ENCODE peak calls at places on chromosomes 2 and 18, in seven cellular contexts. I, O, N, J, X, L and A are unnamed samples.

GRCh38 chr2:204892506-204893255 is 347.4 kb downstream of the PARD3B start:
- DNase-seq in I (no peak), O (no peak), N (no peak), J (no peak), X (no peak), L (peak; percentile 24), A (peak; percentile 64)

GRCh38 chr18:25862881-25863600 is 227.4 kb downstream of the SS18 start:
- DNase-seq in I (no peak), O (no peak), N (no peak), J (no peak), X (no peak), L (no peak), A (peak; percentile 40)

GRCh38 chr2:205235434-205235833 is 446.9 kb upstream of the NRP2 start:
- DNase-seq in I (no peak), O (no peak), N (no peak), J (peak; percentile 2), X (no peak), L (peak; percentile 75), A (no peak)

GRCh38 chr18:57833441-57834101 is 30.5 kb upstream of the ATP8B1 start:
- DNase-seq in I (no peak), O (no peak), N (no peak), J (no peak), X (peak; percentile 6), L (peak; percentile 23), A (peak; percentile 41)

GRCh38 chr2:120825370-120826259 is 89.9 kb downstream of the GLI2 start:
- DNase-seq in I (no peak), O (peak; percentile 67), N (no peak), J (no peak), X (no peak), L (no peak), A (peak; percentile 85)

GRCh38 chr18:38318416-38318815 is 752.8 kb upstream of the CELF4 start:
- DNase-seq in I (no peak), O (no peak), N (no peak), J (no peak), X (no peak), L (no peak), A (no peak)

GRCh38 chr18:78995740-78996395 is 16.2 kb downstream of the SALL3 start:
- DNase-seq in I (no peak), O (no peak), N (no peak), J (no peak), X (no peak), L (no peak), A (no peak)

GRCh38 chr18:29540548-29540947 is 1363.6 kb upstream of the CDH2 start:
- DNase-seq in I (no peak), O (no peak), N (no peak), J (no peak), X (no peak), L (no peak), A (no peak)

GRCh38 chr2:68196120-68196716 is 38.5 kb downstream of the PNO1 start:
- DNase-seq in I (no peak), O (no peak), N (no peak), J (no peak), X (peak; percentile 50), L (peak; percentile 76), A (peak; percentile 79)

GRCh38 chr2:133492719-133493366 is 75.4 kb downstream of the NCKAP5 start:
- DNase-seq in I (no peak), O (no peak), N (no peak), J (no peak), X (no peak), L (no peak), A (no peak)

GRCh38 chr2:154439156-154439555 is 259.3 kb upstream of the KCNJ3 start:
- DNase-seq in I (no peak), O (no peak), N (no peak), J (no peak), X (no peak), L (peak; percentile 14), A (peak; percentile 3)

GRCh38 chr2:199798881-199799580 is 52.0 kb downstream of the FTCDNL1 start:
- DNase-seq in I (no peak), O (no peak), N (no peak), J (no peak), X (no peak), L (no peak), A (peak; percentile 53)

GRCh38 chr2:88626171-88627054 is 851 bp downstream of the EIF2AK3 start:
- DNase-seq in I (peak; percentile 45), O (peak; percentile 73), N (peak; percentile 29), J (no peak), X (peak; percentile 69), L (peak; percentile 25), A (peak; percentile 58)

GRCh38 chr2:232776435-232776834 is at the start of gene KCNJ13:
- DNase-seq in I (no peak), O (peak; percentile 69), N (peak; percentile 73), J (no peak), X (peak; percentile 90), L (peak; percentile 3), A (no peak)

GRCh38 chr2:173759959-173760358 is 205.2 kb downstream of the SP3 start:
- DNase-seq in I (no peak), O (no peak), N (no peak), J (no peak), X (no peak), L (no peak), A (no peak)

GRCh38 chr2:85744771-85745601 is 8.8 kb upstream of the ATOH8 start:
- DNase-seq in I (no peak), O (no peak), N (no peak), J (no peak), X (peak; percentile 20), L (no peak), A (peak; percentile 75)

GRCh38 chr2:71560286-71561011 is 107.1 kb downstream of the DYSF start:
- DNase-seq in I (no peak), O (no peak), N (no peak), J (no peak), X (no peak), L (no peak), A (no peak)

GRCh38 chr2:67974564-67975430 is 88.0 kb downstream of the C1D start:
- DNase-seq in I (no peak), O (no peak), N (no peak), J (no peak), X (no peak), L (peak; percentile 38), A (no peak)

GRCh38 chr2:83106853-83107252 is 1352.2 kb downstream of the SUCLG1 start:
- DNase-seq in I (no peak), O (no peak), N (no peak), J (no peak), X (no peak), L (no peak), A (no peak)

GRCh38 chr2:83103602-83104001 is 1355.5 kb downstream of the SUCLG1 start:
- DNase-seq in I (no peak), O (no peak), N (no peak), J (no peak), X (no peak), L (peak; percentile 84), A (peak; percentile 90)

DNA sequence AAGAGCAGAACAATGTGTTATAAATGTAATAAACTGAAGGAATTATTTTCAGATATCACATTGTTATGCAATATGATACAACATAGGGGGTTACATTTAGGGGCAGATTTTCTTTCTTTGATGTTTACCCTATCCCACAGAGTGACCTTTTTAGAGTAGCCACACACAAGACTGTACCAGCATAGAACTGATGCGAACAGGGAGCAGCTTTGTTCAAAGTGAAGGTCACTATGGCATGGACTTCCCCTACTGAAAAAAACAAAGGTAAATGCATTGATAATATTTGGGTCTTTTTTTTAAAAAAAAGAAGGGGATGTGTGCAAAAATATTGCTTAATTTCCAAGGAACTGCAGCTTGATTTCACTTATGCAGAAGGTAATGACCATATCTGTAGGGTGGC is 1354.9 kb downstream of the SUCLG1 start:
- DNase-seq in I (no peak), O (no peak), N (no peak), J (no peak), X (no peak), L (no peak), A (no peak)
- H3K9ac ChIP-seq in I (no peak overlapping the region), O (no peak overlapping the region), N (no peak overlapping the region), J (no peak overlapping the region), X (no peak overlapping the region), L (no peak overlapping the region), A (peak overlapping the region; percentile 50)

DNA sequence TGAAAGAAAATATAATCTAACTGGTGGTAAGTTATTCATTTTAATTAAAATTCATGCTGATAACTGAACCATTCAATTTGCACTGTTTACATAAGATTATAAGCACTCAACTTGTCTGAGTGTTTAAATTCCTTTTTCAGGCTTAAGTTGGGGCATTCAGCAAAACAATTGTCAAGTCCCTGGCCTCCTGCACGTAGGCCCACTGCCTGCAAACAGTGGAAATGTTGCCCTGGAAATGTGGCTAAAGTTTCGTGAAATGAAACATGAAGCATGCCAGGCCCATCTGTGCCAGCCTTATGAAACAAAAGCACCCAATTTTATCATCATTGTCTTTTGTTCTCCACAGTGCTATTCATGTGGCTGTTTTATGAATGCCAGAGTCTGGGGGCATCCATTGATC is 163.7 kb downstream of the PTGR3 start:
- DNase-seq in I (no peak), O (no peak), N (no peak), J (no peak), X (no peak), L (no peak), A (no peak)
- H3K9ac ChIP-seq in I (no peak overlapping the region), O (no peak overlapping the region), N (no peak overlapping the region), J (no peak overlapping the region), X (no peak overlapping the region), L (no peak overlapping the region), A (no peak overlapping the region)

GRCh38 chr2:160430001-160430344 is 63.6 kb downstream of the RBMS1 start:
- DNase-seq in I (no peak), O (no peak), N (no peak), J (no peak), X (no peak), L (no peak), A (no peak)
- H3K9ac ChIP-seq in I (no peak overlapping the region), O (no peak overlapping the region), N (no peak overlapping the region), J (no peak overlapping the region), X (no peak overlapping the region), L (no peak overlapping the region), A (no peak overlapping the region)

GRCh38 chr2:47334356-47335136 is 68.4 kb upstream of the MSH2 start:
- DNase-seq in I (peak; percentile 84), O (peak; percentile 82), N (peak; percentile 53), J (no peak), X (peak; percentile 73), L (no peak), A (no peak)
- H3K9ac ChIP-seq in I (no peak overlapping the region), O (no peak overlapping the region), N (no peak overlapping the region), J (no peak overlapping the region), X (no peak overlapping the region), L (no peak overlapping the region), A (no peak overlapping the region)